ENCODE peak calls at places on chromosome 15, in four cellular contexts. U is HepG2, Z is GM12878, H is K562. P is an unnamed sample.

GRCh38 chr15:37028609-37029287 is 71.6 kb downstream of the MEIS2 start:
- DNase-seq in H (no peak), Z (no peak), U (no peak), P (no peak)

GRCh38 chr15:42118650-42119531 is 24.5 kb upstream of the PLA2G4D start:
- DNase-seq in H (no peak), U (no peak), Z (no peak), P (no peak)

GRCh38 chr15:29139540-29140459 is 129.8 kb downstream of the NSMCE3 start:
- DNase-seq in Z (no peak), H (peak; percentile 87), U (no peak), P (peak; percentile 81)

GRCh38 chr15:71338827-71339542 is 223.7 kb downstream of the THSD4 start:
- DNase-seq in U (no peak), H (no peak), Z (no peak), P (no peak)

GRCh38 chr15:25844981-25845680 is 18.0 kb downstream of the ATP10A start:
- DNase-seq in Z (no peak), H (no peak), U (no peak), P (no peak)

GRCh38 chr15:61861962-61862361 is 198.3 kb downstream of the VPS13C start:
- DNase-seq in H (no peak), Z (no peak), U (no peak), P (no peak)

GRCh38 chr15:48965972-48966371 is 2.3 kb upstream of the SHC4 start:
- DNase-seq in H (no peak), U (no peak), Z (peak; percentile 33), P (peak; percentile 8)

GRCh38 chr15:95912728-95913127 is 417.8 kb upstream of the NR2F2 start:
- DNase-seq in Z (no peak), H (no peak), U (no peak), P (no peak)

GRCh38 chr15:57112178-57112577 is 193.7 kb downstream of the TCF12 start:
- DNase-seq in Z (no peak), U (no peak), H (no peak), P (no peak)

GRCh38 chr15:72380743-72381142 is 4.9 kb upstream of the HEXA start:
- DNase-seq in U (no peak), H (no peak), Z (no peak), P (no peak)

GRCh38 chr15:89116404-89116803 is 28.1 kb downstream of the ABHD2 start:
- DNase-seq in H (no peak), Z (no peak), U (no peak), P (no peak)

GRCh38 chr15:88131937-88132336 is 124.6 kb downstream of the NTRK3 start:
- DNase-seq in Z (no peak), H (no peak), U (no peak), P (no peak)

GRCh38 chr15:44598892-44599291 is 61.9 kb downstream of the EIF3J start:
- DNase-seq in Z (no peak), U (no peak), H (no peak), P (no peak)

GRCh38 chr15:101010781-101011180 is 91.6 kb downstream of the LRRK1 start:
- DNase-seq in Z (no peak), U (no peak), H (no peak), P (no peak)

GRCh38 chr15:41862515-41863116 is 24.0 kb downstream of the PLA2G4B start:
- DNase-seq in H (no peak), Z (no peak), U (peak; percentile 20), P (no peak)

GRCh38 chr15:84752700-84753099 is 4.3 kb downstream of the ZNF592 start:
- DNase-seq in Z (no peak), H (no peak), U (peak; percentile 28), P (no peak)

GRCh38 chr15:58037902-58038301 is 27.6 kb downstream of the ALDH1A2 start:
- DNase-seq in H (peak; percentile 23), U (no peak), Z (no peak), P (no peak)

GRCh38 chr15:31237042-31237324 is 89.7 kb upstream of the KLF13 start:
- DNase-seq in Z (no peak), H (no peak), U (no peak), P (no peak)

GRCh38 chr15:59685737-59686297 is 3.3 kb downstream of the BNIP2 start:
- DNase-seq in U (no peak), H (no peak), Z (no peak), P (no peak)

GRCh38 chr15:81189583-81190283 is 6.9 kb upstream of the IL16 start:
- DNase-seq in U (no peak), Z (no peak), H (no peak), P (no peak)

GRCh38 chr15:39613861-39614260 is 33.0 kb downstream of the THBS1 start:
- DNase-seq in U (no peak), H (no peak), Z (no peak), P (no peak)

GRCh38 chr15:40481671-40482070 is 10.9 kb downstream of the CHST14 start:
- DNase-seq in Z (no peak), U (no peak), H (no peak), P (no peak)

GRCh38 chr15:87579537-87579936 is 677.0 kb downstream of the NTRK3 start:
- DNase-seq in H (no peak), U (no peak), Z (no peak), P (no peak)

GRCh38 chr15:99921086-99921485 is 187.8 kb upstream of the LYSMD4 start:
- DNase-seq in U (no peak), H (no peak), Z (no peak), P (no peak)

DNA sequence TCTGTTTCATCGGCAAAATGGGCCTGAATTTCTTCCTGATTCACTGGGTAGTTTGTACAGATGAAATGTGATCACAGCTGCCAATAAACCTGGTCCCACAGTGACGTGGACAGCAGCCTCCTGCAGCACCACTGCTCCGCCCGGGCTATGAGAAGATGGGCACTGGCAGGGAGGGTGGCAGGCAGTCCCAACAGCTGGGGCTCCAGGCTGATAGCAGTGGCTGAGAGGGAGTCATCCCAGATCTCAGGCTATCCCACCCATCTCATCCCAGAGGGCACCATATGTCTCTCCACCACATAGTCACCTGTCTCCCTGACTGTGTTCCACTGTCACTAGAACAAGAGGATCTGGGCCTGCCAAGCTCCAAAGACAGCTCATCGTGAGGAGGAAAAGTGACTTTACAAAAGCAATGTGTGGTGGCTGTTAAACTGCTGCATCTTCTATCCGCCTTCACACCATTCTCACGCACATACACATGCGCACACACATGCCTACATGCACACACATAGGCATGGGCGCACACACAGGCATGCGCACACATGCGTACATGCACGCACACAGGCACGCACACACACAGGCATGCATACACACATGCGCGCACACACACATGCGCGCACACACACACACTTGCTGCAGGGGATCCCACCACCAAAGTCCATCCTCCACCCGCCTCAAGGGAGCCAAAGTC is 46.2 kb downstream of the RGMA start:
- DNase-seq in Z (no peak), U (no peak), H (no peak), P (no peak)
- TF ChIP-seq FOXK2 in Z (no peak), U (no peak), H (no peak), P (no peak)

GRCh38 chr15:70267879-70268278 is 170.2 kb upstream of the TLE3 start:
- DNase-seq in U (no peak), H (no peak), Z (no peak), P (no peak)
- TF ChIP-seq FOXM1 in U (no peak), H (no peak), Z (no peak), P (no peak)

GRCh38 chr15:65908876-65909275 is 39.6 kb downstream of the RAB11A start:
- DNase-seq in Z (no peak), U (no peak), H (no peak), P (no peak)
- TF ChIP-seq FOXK2 in Z (no peak), U (no peak), H (no peak), P (no peak)

GRCh38 chr15:52681441-52681840 is 2.3 kb upstream of the ATOSA start:
- DNase-seq in U (no peak), Z (no peak), H (no peak), P (no peak)

GRCh38 chr15:52683585-52683984 is 4.4 kb upstream of the ATOSA start:
- DNase-seq in Z (peak; percentile 43), H (no peak), U (no peak), P (no peak)

GRCh38 chr15:52680756-52681155 is 1.6 kb upstream of the ATOSA start:
- DNase-seq in H (no peak), U (no peak), Z (no peak), P (no peak)

GRCh38 chr15:52682200-52682599 is 3.0 kb upstream of the ATOSA start:
- DNase-seq in H (no peak), Z (no peak), U (no peak), P (no peak)

GRCh38 chr15:52682776-52683175 is 3.6 kb upstream of the ATOSA start:
- DNase-seq in Z (peak; percentile 41), H (no peak), U (no peak), P (no peak)
- TF ChIP-seq FOXM1 in Z (no peak), H (no peak), U (no peak), P (no peak)

GRCh38 chr15:67253517-67254237 is 784 bp downstream of the AAGAB start:
- DNase-seq in H (no peak), Z (no peak), U (no peak), P (no peak)
- TF ChIP-seq FOXK2 in H (no peak), Z (no peak), U (no peak), P (no peak)

DNA sequence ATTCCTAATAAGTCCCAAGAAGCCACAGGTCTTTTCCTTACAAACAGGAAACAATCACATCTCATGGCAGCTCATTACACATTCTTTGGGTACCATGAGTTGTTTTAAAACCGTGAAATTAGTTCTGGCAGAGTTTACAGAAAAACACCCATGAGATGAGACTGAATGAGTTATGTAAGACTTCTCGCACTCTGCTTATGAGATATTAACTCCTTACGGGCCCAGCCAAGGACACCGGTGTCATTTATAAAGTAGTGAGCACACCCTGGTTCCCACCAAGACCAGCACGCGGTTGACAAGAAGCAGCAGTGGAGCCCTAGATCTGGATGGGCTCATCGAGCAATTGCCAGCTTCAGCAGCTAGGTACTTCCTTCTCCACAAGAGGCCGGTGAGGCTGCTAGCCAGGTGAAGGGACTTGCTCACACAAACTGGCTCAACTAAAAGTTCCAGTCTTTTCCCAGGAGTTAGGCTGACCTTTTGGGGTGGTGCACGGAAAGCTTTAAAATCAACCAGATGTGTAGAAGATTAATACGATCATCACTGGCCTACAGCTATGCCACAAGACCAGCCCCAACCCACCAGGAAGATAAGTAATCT is 318.6 kb upstream of the ICE2 start:
- DNase-seq in U (no peak), Z (no peak), H (no peak), P (no peak)
- TF ChIP-seq FOXM1 in U (no peak), Z (no peak), H (no peak), P (no peak)

GRCh38 chr15:45616901-45617323 is 17.9 kb upstream of the SQOR start:
- DNase-seq in U (no peak), Z (no peak), H (no peak), P (no peak)
- TF ChIP-seq FOXK2 in U (no peak), Z (no peak), H (no peak), P (no peak)

DNA sequence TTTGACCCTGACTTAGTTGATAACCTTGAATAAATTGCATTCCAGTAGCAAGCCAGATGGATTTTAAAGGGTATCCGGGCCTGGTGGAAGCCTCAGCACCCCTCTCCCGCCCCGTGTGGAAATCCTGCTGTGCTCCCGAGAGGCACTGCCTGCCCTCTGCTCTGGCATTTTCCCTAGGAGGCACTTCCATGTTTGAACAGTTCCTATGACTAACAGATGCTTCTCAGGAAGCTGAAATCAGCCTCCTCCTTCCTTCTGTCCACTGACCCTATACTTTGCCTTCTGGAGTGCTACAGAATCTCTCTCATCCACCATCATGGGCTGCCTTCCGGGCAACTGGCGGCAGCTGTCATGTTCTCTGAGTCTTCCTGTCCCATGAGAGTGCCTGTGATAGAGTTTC is 90.8 kb downstream of the GABRG3 start:
- DNase-seq in H (no peak), U (no peak), Z (no peak), P (no peak)
- TF ChIP-seq FOXM1 in H (no peak), U (no peak), Z (no peak), P (no peak)

P was measured in HEK293T.